ENCODE peak calls at places on chromosomes 7 and 10, in six cellular contexts. X is Panc1; F is astrocyte of the spinal cord; I is pancreas; V is CD8-positive, alpha-beta T cell; U is Peyer's patch. T is an unnamed sample.

GRCh38 chr7:48139461-48139860 is 31.8 kb upstream of the ABCA13 start:
- DNase-seq in U (peak), X (no peak), F (no peak), I (no peak), V (no peak), T (peak)

GRCh38 chr7:17991866-17992648 is 35.6 kb downstream of the PRPS1L1 start:
- DNase-seq in I (no peak), V (peak), F (no peak), U (no peak), X (no peak), T (peak)

GRCh38 chr7:111593343-111593742 is 31.1 kb upstream of the IMMP2L start:
- DNase-seq in U (no peak), X (no peak), I (no peak), V (no peak), F (no peak), T (no peak)

GRCh38 chr7:70782729-70783290 is 349.1 kb upstream of the GALNT17 start:
- DNase-seq in V (no peak), U (no peak), X (no peak), I (no peak), F (no peak), T (no peak)

GRCh38 chr10:123766012-123766411 is 99.9 kb downstream of the GPR26 start:
- DNase-seq in I (no peak), F (no peak), V (no peak), X (no peak), U (peak), T (no peak)

GRCh38 chr10:76341740-76342139 is 910.3 kb downstream of the LRMDA start:
- DNase-seq in I (no peak), X (no peak), F (no peak), V (no peak), U (no peak), T (no peak)

GRCh38 chr7:125516194-125516593 is 586.6 kb upstream of the POT1 start:
- DNase-seq in F (no peak), V (no peak), U (no peak), X (no peak), I (no peak), T (no peak)

GRCh38 chr10:72952901-72953223 is 1.7 kb downstream of the PLA2G12B start:
- DNase-seq in U (no peak), X (no peak), I (no peak), V (no peak), F (no peak), T (no peak)

GRCh38 chr10:116753759-116754158 is 11.4 kb upstream of the HSPA12A start:
- DNase-seq in I (no peak), F (no peak), V (no peak), X (no peak), U (no peak), T (peak)

GRCh38 chr7:12456506-12456905 is 52.8 kb upstream of the VWDE start:
- DNase-seq in F (no peak), U (no peak), X (no peak), V (no peak), I (no peak), T (no peak)

GRCh38 chr7:28358423-28358868 is 53.9 kb upstream of the CREB5 start:
- DNase-seq in V (no peak), F (peak), I (no peak), X (peak), U (no peak), T (peak)

GRCh38 chr10:131636841-131637724 is 263.7 kb upstream of the PPP2R2D start:
- DNase-seq in F (no peak), X (no peak), U (no peak), I (no peak), V (no peak), T (no peak)

GRCh38 chr7:106110238-106110560 is 1.9 kb downstream of the SYPL1 start:
- DNase-seq in V (no peak), U (no peak), X (no peak), I (no peak), F (peak), T (no peak)

GRCh38 chr7:107668296-107668695 is 7.7 kb downstream of the SLC26A4 start:
- DNase-seq in V (no peak), F (no peak), U (no peak), I (no peak), X (no peak), T (no peak)

GRCh38 chr7:16345979-16346958 is 75.1 kb downstream of the CRPPA start:
- DNase-seq in U (no peak), V (no peak), F (peak), I (no peak), X (peak), T (peak)

GRCh38 chr7:35753761-35754603 is 46.9 kb upstream of the SEPTIN7 start:
- DNase-seq in V (no peak), X (no peak), U (no peak), I (peak), F (no peak), T (peak)

GRCh38 chr10:44198780-44199097 is 186.2 kb downstream of the CXCL12 start:
- DNase-seq in I (no peak), V (no peak), U (no peak), F (no peak), X (no peak), T (peak)

GRCh38 chr10:97676770-97677581 is 10.1 kb downstream of the AVPI1 start:
- DNase-seq in F (peak), I (no peak), V (peak), U (peak), X (peak), T (peak)

GRCh38 chr7:81457858-81458522 is 311.9 kb downstream of the HGF start:
- DNase-seq in I (no peak), F (peak), V (no peak), X (no peak), U (no peak), T (peak)

GRCh38 chr7:83267141-83267631 is 104.5 kb upstream of the PCLO start:
- DNase-seq in U (no peak), I (no peak), F (peak), V (no peak), X (no peak), T (no peak)

GRCh38 chr10:52212062-52212461 is 102.0 kb upstream of the DKK1 start:
- DNase-seq in I (peak), F (no peak), U (no peak), V (no peak), X (no peak), T (peak)

GRCh38 chr10:70743879-70744278 is 41.3 kb downstream of the TBATA start:
- DNase-seq in U (no peak), I (no peak), X (no peak), F (no peak), V (no peak), T (no peak)

GRCh38 chr10:117135026-117135372 is 3.1 kb downstream of the VAX1 start:
- DNase-seq in I (no peak), X (no peak), F (no peak), V (no peak), U (no peak), T (no peak)

GRCh38 chr7:94400643-94401042 is 5.9 kb downstream of the COL1A2 start:
- DNase-seq in I (no peak), U (no peak), V (no peak), F (peak), X (no peak), T (peak)

GRCh38 chr10:5234106-5234877 is 37.7 kb downstream of the AKR1C4 start:
- DNase-seq in U (no peak), F (no peak), V (no peak), I (no peak), X (no peak), T (peak)

GRCh38 chr7:100573691-100574361 is at the start of gene SAP25:
- DNase-seq in X (no peak), V (no peak), U (no peak), F (no peak), I (no peak), T (no peak)
- TF ChIP-seq CTCF in X (no peak), V (no peak), U (no peak), F (peak), I (no peak), T (no peak)

GRCh38 chr10:48363617-48364355 is 57.3 kb downstream of the MAPK8 start:
- DNase-seq in U (no peak), X (peak), F (peak), V (peak), I (peak), T (peak)
- TF ChIP-seq CTCF in U (peak), X (peak), F (peak), V (peak), I (peak), T (peak)

DNA sequence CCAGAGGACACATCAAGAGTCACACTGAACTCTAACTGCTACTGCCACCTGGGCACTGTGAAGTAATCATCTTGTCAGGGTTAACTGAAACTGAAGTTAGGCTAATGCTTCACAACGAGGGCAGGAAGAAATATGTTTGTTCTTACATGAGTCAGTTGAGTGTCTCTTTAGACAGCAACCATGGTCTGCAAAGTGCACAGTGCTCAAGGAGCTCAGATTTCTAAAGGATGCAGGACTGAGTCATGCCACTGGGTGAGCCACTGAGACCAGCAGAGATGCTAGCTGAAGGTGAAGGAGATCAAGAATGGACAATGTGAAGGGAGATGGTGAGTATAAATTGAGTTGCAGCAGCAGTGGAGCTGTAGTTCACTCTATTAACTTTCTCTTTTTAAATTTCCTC is 76.0 kb upstream of the CTTNBP2 start:
- DNase-seq in V (no peak), F (peak), U (no peak), X (no peak), I (no peak), T (peak)
- TF ChIP-seq CTCF in V (no peak), F (peak), U (no peak), X (no peak), I (no peak), T (no peak)

GRCh38 chr7:130108809-130109208 is 38.5 kb downstream of the KLHDC10 start:
- DNase-seq in I (no peak), F (no peak), V (no peak), X (no peak), U (no peak), T (no peak)
- TF ChIP-seq CTCF in I (no peak), F (no peak), V (no peak), X (no peak), U (no peak), T (no peak)

DNA sequence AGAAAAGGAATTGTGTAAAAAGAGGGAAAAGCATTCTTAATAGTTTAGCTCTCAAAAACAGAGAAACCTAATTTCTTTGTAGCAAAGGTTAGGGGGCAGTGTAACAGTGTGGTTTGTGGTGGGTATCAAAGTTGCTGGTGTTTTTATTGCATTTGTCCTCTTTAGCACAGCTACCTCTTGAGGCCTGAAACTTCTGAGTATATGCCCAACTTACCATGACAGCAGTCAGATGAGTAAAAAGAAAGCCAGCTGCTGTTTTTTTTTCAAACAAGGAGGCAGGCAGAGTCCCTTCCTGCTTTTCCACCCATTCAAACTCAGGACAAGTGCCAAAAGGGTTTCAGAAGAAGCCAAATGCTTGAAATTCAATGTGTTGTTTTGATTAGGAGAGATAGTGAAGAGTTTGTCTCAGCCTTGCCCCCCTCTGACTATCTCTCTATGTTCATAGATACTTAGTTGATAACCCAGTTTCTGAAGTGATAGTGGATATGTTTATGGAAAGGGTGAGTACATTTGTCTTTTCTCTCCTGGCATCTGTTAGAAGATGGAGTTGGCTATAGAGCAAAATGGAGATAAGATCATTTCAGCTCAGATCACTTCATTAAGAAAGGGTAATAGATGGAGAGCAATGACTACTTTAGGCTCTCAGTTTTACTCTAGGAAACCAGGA is 23.1 kb downstream of the GBF1 start:
- DNase-seq in I (no peak), X (no peak), U (no peak), F (peak), V (no peak), T (peak)
- TF ChIP-seq CTCF in I (no peak), X (no peak), U (no peak), F (no peak), V (no peak), T (no peak)

T was measured in fibroblast of mammary gland.